ENCODE peak calls at places on chromosome 11, in five cellular contexts. K is PC-9; S is thoracic aorta; U is CD4-positive, alpha-beta T cell; Y is foreskin fibroblast. O is an unnamed sample.

GRCh38 chr11:69443138-69443967 is 38.1 kb upstream of the LINC01488 start:
- DNase-seq in U (peak; percentile 61), K (peak; percentile 90), Y (peak; percentile 99), S (peak; percentile 50), O (peak; percentile 71)

GRCh38 chr11:8241373-8242112 is 22.1 kb downstream of the LMO1 start:
- DNase-seq in S (no peak), K (no peak), Y (no peak), U (no peak), O (no peak)

GRCh38 chr11:28760676-28761390 is 652.6 kb downstream of the METTL15 start:
- DNase-seq in K (no peak), S (no peak), Y (peak; percentile 28), U (no peak), O (no peak)

GRCh38 chr11:26473216-26474194 is 98.6 kb downstream of the MUC15 start:
- DNase-seq in Y (no peak), K (no peak), U (no peak), S (no peak), O (no peak)

GRCh38 chr11:121479355-121479754 is 26.6 kb upstream of the SORL1-AS1 start:
- DNase-seq in Y (no peak), S (no peak), U (no peak), K (no peak), O (no peak)

GRCh38 chr11:100831929-100832480 is 144.9 kb downstream of the ARHGAP42 start:
- DNase-seq in S (no peak), K (no peak), Y (no peak), U (no peak), O (no peak)

GRCh38 chr11:110992481-110992880 is 253.0 kb upstream of the POU2AF2 start:
- DNase-seq in U (no peak), S (no peak), Y (no peak), K (no peak), O (no peak)

GRCh38 chr11:2790581-2790925 is 90.8 kb upstream of the KCNQ1OT1 start:
- DNase-seq in U (no peak), S (no peak), K (no peak), Y (no peak), O (peak; percentile 6)

GRCh38 chr11:121722431-121723256 is 269.9 kb upstream of the SORL1-AS1 start:
- DNase-seq in Y (peak; percentile 78), U (no peak), S (peak; percentile 74), K (no peak), O (peak; percentile 62)

GRCh38 chr11:127670372-127670771 is 669.8 kb upstream of the KIRREL3 start:
- DNase-seq in K (no peak), S (no peak), Y (no peak), U (no peak), O (no peak)

GRCh38 chr11:121231576-121232278 is 60.8 kb upstream of the SC5D start:
- DNase-seq in S (no peak), K (no peak), Y (no peak), U (no peak), O (no peak)

GRCh38 chr11:123653997-123654565 is 343 bp downstream of the SCN3B start:
- DNase-seq in U (no peak), K (no peak), Y (peak; percentile 10), S (no peak), O (peak; percentile 69)

GRCh38 chr11:63666874-63667273 is 4.3 kb downstream of the ATL3 start:
- DNase-seq in Y (peak; percentile 60), S (no peak), U (no peak), K (peak; percentile 9), O (no peak)

GRCh38 chr11:71145988-71146824 is 106.2 kb downstream of the SHANK2 start:
- DNase-seq in Y (no peak), U (no peak), S (no peak), K (no peak), O (no peak)

GRCh38 chr11:707817-708420 is 1.9 kb downstream of the EPS8L2 start:
- DNase-seq in U (no peak), K (peak; percentile 88), S (no peak), Y (no peak), O (no peak)

GRCh38 chr11:19777342-19778102 is 64.9 kb downstream of the NAV2 start:
- DNase-seq in S (no peak), K (peak; percentile 70), U (no peak), Y (no peak), O (no peak)

GRCh38 chr11:123460006-123460700 is 30.1 kb downstream of the GRAMD1B start:
- DNase-seq in S (no peak), U (no peak), Y (no peak), K (no peak), O (no peak)

GRCh38 chr11:59223177-59223576 is 10.4 kb upstream of the MPEG1 start:
- DNase-seq in S (no peak), Y (no peak), K (no peak), U (no peak), O (no peak)

GRCh38 chr11:790721-791564 is 1.1 kb upstream of the CEND1 start:
- DNase-seq in K (no peak), U (no peak), Y (peak; percentile 57), S (no peak), O (no peak)

GRCh38 chr11:326842-327580 is 6.4 kb upstream of the IFITM3 start:
- DNase-seq in S (peak; percentile 38), Y (peak; percentile 51), U (peak; percentile 60), K (no peak), O (no peak)

GRCh38 chr11:128814856-128815705 is 52.0 kb downstream of the KCNJ1 start:
- DNase-seq in U (no peak), S (no peak), K (no peak), Y (peak; percentile 77), O (peak; percentile 16)

GRCh38 chr11:130214861-130215530 is 55.4 kb downstream of the ST14 start:
- DNase-seq in Y (no peak), U (no peak), K (no peak), S (no peak), O (no peak)

GRCh38 chr11:2272241-2272945 is 2.0 kb upstream of the ASCL2 start:
- DNase-seq in Y (no peak), K (no peak), S (no peak), U (no peak), O (no peak)

DNA sequence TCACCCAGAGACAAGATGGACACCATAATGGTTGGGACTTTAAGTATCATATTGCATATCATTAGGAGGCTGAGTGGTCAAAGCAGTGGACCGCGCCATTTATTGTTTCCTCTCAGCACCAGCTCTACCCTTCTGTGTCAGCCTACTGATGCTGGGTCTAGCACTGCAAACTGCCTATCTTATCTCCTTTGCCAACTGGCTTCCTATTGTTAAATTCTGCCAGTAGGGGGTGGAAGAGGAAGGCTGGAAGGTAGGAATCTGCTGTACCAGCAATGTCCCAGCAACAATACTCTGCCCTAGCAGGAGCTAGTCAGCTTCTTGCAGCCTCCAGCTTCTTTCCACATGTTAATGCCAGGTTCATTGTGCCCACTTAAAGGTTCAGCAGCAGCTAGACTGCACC is 367.1 kb upstream of the PDGFD start:
- DNase-seq in U (no peak), Y (no peak), K (no peak), S (no peak), O (no peak)
- TF ChIP-seq CTCF in U (peak; percentile 16), Y (no peak), K (no peak), S (no peak), O (no peak)

GRCh38 chr11:45803981-45804805 is 756 bp upstream of the SLC35C1 start:
- DNase-seq in K (peak; percentile 57), U (peak; percentile 57), S (peak; percentile 21), Y (peak; percentile 47), O (peak; percentile 45)
- TF ChIP-seq CTCF in K (peak; percentile 10), U (no peak), S (no peak), Y (no peak), O (no peak)

GRCh38 chr11:134394311-134394710 is 17.7 kb downstream of the B3GAT1 start:
- DNase-seq in Y (no peak), U (no peak), K (no peak), S (no peak), O (no peak)

GRCh38 chr11:134391656-134392055 is 20.4 kb downstream of the B3GAT1 start:
- DNase-seq in U (no peak), K (no peak), Y (no peak), S (no peak), O (no peak)

GRCh38 chr11:134392953-134393615 is 19.0 kb downstream of the B3GAT1 start:
- DNase-seq in U (no peak), S (no peak), K (no peak), Y (no peak), O (no peak)

GRCh38 chr11:134395002-134395401 is 17.0 kb downstream of the B3GAT1 start:
- DNase-seq in U (no peak), K (no peak), S (no peak), Y (no peak), O (no peak)

GRCh38 chr11:134393638-134394037 is 18.4 kb downstream of the B3GAT1 start:
- DNase-seq in U (no peak), S (no peak), K (no peak), Y (no peak), O (no peak)
- TF ChIP-seq CTCF in U (no peak), S (no peak), K (peak; percentile 25), Y (no peak), O (peak; percentile 44)

DNA sequence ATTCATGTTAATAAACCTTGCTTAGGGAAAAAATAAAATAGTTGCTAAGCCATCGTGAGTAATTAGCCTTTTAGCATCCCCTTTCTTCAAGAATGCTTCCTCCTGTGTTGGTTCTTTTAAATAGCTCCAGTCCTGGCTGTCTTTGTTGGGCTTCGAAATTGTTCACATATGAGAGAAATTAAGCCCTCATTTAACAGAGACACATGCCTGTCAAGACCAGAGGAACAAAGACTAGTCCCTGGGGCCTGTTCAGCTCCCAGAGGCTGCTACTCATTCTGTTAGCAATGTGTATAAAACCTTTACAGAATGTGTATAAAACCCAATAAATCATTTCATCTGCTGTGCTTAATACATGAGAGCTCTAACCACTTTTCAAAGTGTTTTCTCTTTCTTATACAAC is 186.4 kb downstream of the SOX6 start:
- DNase-seq in S (no peak), K (no peak), U (no peak), Y (no peak), O (no peak)
- TF ChIP-seq CTCF in S (no peak), K (no peak), U (no peak), Y (no peak), O (no peak)

GRCh38 chr11:21514298-21514697 is 678.6 kb upstream of the ANO5 start:
- DNase-seq in K (no peak), S (no peak), U (no peak), Y (no peak), O (no peak)
- TF ChIP-seq CTCF in K (peak; percentile 44), S (no peak), U (no peak), Y (no peak), O (peak; percentile 57)

GRCh38 chr11:86068138-86068861 is 584 bp downstream of the PICALM start:
- DNase-seq in Y (no peak), K (no peak), U (peak; percentile 20), S (peak; percentile 18), O (peak; percentile 15)

GRCh38 chr11:86070435-86071056 is 1.7 kb upstream of the PICALM start:
- DNase-seq in S (no peak), Y (no peak), U (no peak), K (no peak), O (no peak)

GRCh38 chr11:86069408-86070086 is 663 bp upstream of the PICALM start:
- DNase-seq in S (peak; percentile 45), U (no peak), Y (peak; percentile 91), K (peak; percentile 99), O (no peak)

GRCh38 chr11:86067230-86068137 is 1.4 kb downstream of the PICALM start:
- DNase-seq in U (no peak), K (peak; percentile 65), Y (no peak), S (no peak), O (no peak)

GRCh38 chr11:86068951-86069407 is at the start of gene PICALM:
- DNase-seq in Y (peak; percentile 100), K (peak; percentile 97), S (peak; percentile 96), U (peak; percentile 96), O (peak; percentile 97)
- TF ChIP-seq CTCF in Y (no peak), K (no peak), S (no peak), U (no peak), O (no peak)